ENCODE peak calls at places on chromosome 22, in five cellular contexts. One of them, this sample, is unnamed.

GRCh38 chr22:44136112-44136511 is 44.6 kb upstream of the PARVG start:
- DNase-seq in endothelial cell of umbilical vein: no peak
- DNase-seq in H4: no peak
- DNase-seq in NCI-H2171: no peak
- DNase-seq in heart right ventricle: no peak
- DNase-seq in this sample: no peak

GRCh38 chr22:50000587-50001387 is 11.8 kb downstream of the IL17REL start:
- DNase-seq in H4: no peak
- DNase-seq in endothelial cell of umbilical vein: no peak
- DNase-seq in heart right ventricle: no peak
- DNase-seq in NCI-H2171: no peak
- DNase-seq in this sample: no peak

GRCh38 chr22:48376936-48377335 is 1450.7 kb downstream of the BRD1 start:
- DNase-seq in NCI-H2171: no peak
- DNase-seq in endothelial cell of umbilical vein: no peak
- DNase-seq in heart right ventricle: no peak
- DNase-seq in H4: no peak
- DNase-seq in this sample: no peak

GRCh38 chr22:43060213-43060612 is 29.0 kb downstream of the TTLL1 start:
- DNase-seq in endothelial cell of umbilical vein: peak
- DNase-seq in NCI-H2171: no peak
- DNase-seq in heart right ventricle: no peak
- DNase-seq in H4: peak
- DNase-seq in this sample: peak

GRCh38 chr22:49995059-49995412 is 17.5 kb downstream of the IL17REL start:
- DNase-seq in NCI-H2171: no peak
- DNase-seq in heart right ventricle: no peak
- DNase-seq in endothelial cell of umbilical vein: no peak
- DNase-seq in H4: no peak
- DNase-seq in this sample: no peak

GRCh38 chr22:30426395-30427353 is 1.1 kb downstream of the MTFP1 start:
- DNase-seq in H4: peak
- DNase-seq in heart right ventricle: peak
- DNase-seq in NCI-H2171: peak
- DNase-seq in endothelial cell of umbilical vein: peak
- DNase-seq in this sample: peak

GRCh38 chr22:29478326-29479276 is 1.4 kb upstream of the NEFH start:
- DNase-seq in endothelial cell of umbilical vein: peak
- DNase-seq in NCI-H2171: no peak
- DNase-seq in H4: no peak
- DNase-seq in heart right ventricle: no peak
- DNase-seq in this sample: peak

GRCh38 chr22:46348099-46348695 is 12.7 kb downstream of the TRMU start:
- DNase-seq in heart right ventricle: no peak
- DNase-seq in H4: no peak
- DNase-seq in NCI-H2171: no peak
- DNase-seq in endothelial cell of umbilical vein: no peak
- DNase-seq in this sample: no peak

GRCh38 chr22:24471570-24471969 is 23.6 kb upstream of the UPB1 start:
- DNase-seq in H4: no peak
- DNase-seq in heart right ventricle: peak
- DNase-seq in endothelial cell of umbilical vein: peak
- DNase-seq in NCI-H2171: no peak
- DNase-seq in this sample: no peak

GRCh38 chr22:50297510-50298265 is 9.8 kb downstream of the PLXNB2 start:
- DNase-seq in NCI-H2171: no peak
- DNase-seq in endothelial cell of umbilical vein: no peak
- DNase-seq in H4: no peak
- DNase-seq in heart right ventricle: no peak
- DNase-seq in this sample: no peak

GRCh38 chr22:20253161-20253560 is 15.0 kb downstream of the RTN4R start:
- DNase-seq in H4: no peak
- DNase-seq in heart right ventricle: no peak
- DNase-seq in NCI-H2171: no peak
- DNase-seq in endothelial cell of umbilical vein: no peak
- DNase-seq in this sample: no peak

GRCh38 chr22:46934172-46934745 is 171.8 kb downstream of the TBC1D22A start:
- DNase-seq in heart right ventricle: no peak
- DNase-seq in NCI-H2171: no peak
- DNase-seq in H4: no peak
- DNase-seq in endothelial cell of umbilical vein: peak
- DNase-seq in this sample: no peak

GRCh38 chr22:48475661-48476345 is 1351.9 kb downstream of the BRD1 start:
- DNase-seq in heart right ventricle: no peak
- DNase-seq in endothelial cell of umbilical vein: no peak
- DNase-seq in NCI-H2171: no peak
- DNase-seq in H4: no peak
- DNase-seq in this sample: no peak

This sample was measured in lung microvascular endothelial cell.